ENCODE peak calls at places on chromosome 19, in six cellular contexts. One of them, this sample, is unnamed.

GRCh38 chr19:18364826-18365528 is 21.0 kb upstream of the GDF15 start:
- DNase-seq in HCT116: peak; percentile 96
- DNase-seq in trophoblast cell: peak; percentile 90
- DNase-seq in mesenchymal stem cell: peak; percentile 100
- DNase-seq in keratinocyte: peak; percentile 53
- DNase-seq in astrocyte: peak; percentile 100
- DNase-seq in this sample: peak; percentile 100

GRCh38 chr19:1067341-1068103 is 555 bp downstream of the ARHGAP45 start:
- DNase-seq in keratinocyte: no peak
- DNase-seq in trophoblast cell: peak; percentile 45
- DNase-seq in mesenchymal stem cell: no peak
- DNase-seq in HCT116: no peak
- DNase-seq in astrocyte: no peak
- DNase-seq in this sample: no peak

GRCh38 chr19:6066661-6067646 is 43.3 kb downstream of the RFX2 start:
- DNase-seq in HCT116: no peak
- DNase-seq in astrocyte: peak; percentile 88
- DNase-seq in keratinocyte: no peak
- DNase-seq in trophoblast cell: peak; percentile 91
- DNase-seq in mesenchymal stem cell: peak; percentile 99
- DNase-seq in this sample: peak; percentile 87

GRCh38 chr19:23304238-23304637 is 54.0 kb upstream of the ZNF724 start:
- DNase-seq in trophoblast cell: no peak
- DNase-seq in HCT116: no peak
- DNase-seq in keratinocyte: no peak
- DNase-seq in mesenchymal stem cell: no peak
- DNase-seq in astrocyte: no peak
- DNase-seq in this sample: no peak

GRCh38 chr19:40381321-40381720 is 8.7 kb downstream of the HIPK4 start:
- DNase-seq in keratinocyte: no peak
- DNase-seq in astrocyte: no peak
- DNase-seq in HCT116: no peak
- DNase-seq in trophoblast cell: no peak
- DNase-seq in mesenchymal stem cell: no peak
- DNase-seq in this sample: no peak

GRCh38 chr19:5397804-5398692 is 57.2 kb upstream of the ZNRF4 start:
- DNase-seq in HCT116: no peak
- DNase-seq in trophoblast cell: no peak
- DNase-seq in mesenchymal stem cell: no peak
- DNase-seq in astrocyte: no peak
- DNase-seq in keratinocyte: no peak
- DNase-seq in this sample: no peak

GRCh38 chr19:49150106-49150943 is 4.9 kb downstream of the HRC start:
- DNase-seq in mesenchymal stem cell: peak; percentile 91
- DNase-seq in keratinocyte: no peak
- DNase-seq in trophoblast cell: peak; percentile 58
- DNase-seq in astrocyte: peak; percentile 62
- DNase-seq in HCT116: peak; percentile 76
- DNase-seq in this sample: peak; percentile 78

GRCh38 chr19:543912-544608 is at the start of gene GZMM:
- DNase-seq in mesenchymal stem cell: no peak
- DNase-seq in trophoblast cell: no peak
- DNase-seq in astrocyte: no peak
- DNase-seq in HCT116: no peak
- DNase-seq in keratinocyte: no peak
- DNase-seq in this sample: no peak

GRCh38 chr19:16069813-16070365 is 6.4 kb upstream of the TPM4 start:
- DNase-seq in astrocyte: no peak
- DNase-seq in mesenchymal stem cell: no peak
- DNase-seq in keratinocyte: no peak
- DNase-seq in HCT116: no peak
- DNase-seq in trophoblast cell: no peak
- DNase-seq in this sample: no peak

GRCh38 chr19:10961763-10962536 is 1.1 kb downstream of the SMARCA4 start:
- DNase-seq in astrocyte: no peak
- DNase-seq in keratinocyte: no peak
- DNase-seq in trophoblast cell: no peak
- DNase-seq in mesenchymal stem cell: peak; percentile 43
- DNase-seq in HCT116: no peak
- DNase-seq in this sample: no peak

GRCh38 chr19:20858861-20859260 is 64.2 kb upstream of the ZNF85 start:
- DNase-seq in HCT116: no peak
- DNase-seq in mesenchymal stem cell: no peak
- DNase-seq in astrocyte: no peak
- DNase-seq in keratinocyte: no peak
- DNase-seq in trophoblast cell: no peak
- DNase-seq in this sample: no peak

GRCh38 chr19:32165750-32166149 is 179.7 kb upstream of the ZNF507 start:
- DNase-seq in mesenchymal stem cell: no peak
- DNase-seq in keratinocyte: no peak
- DNase-seq in trophoblast cell: no peak
- DNase-seq in astrocyte: no peak
- DNase-seq in HCT116: no peak
- DNase-seq in this sample: no peak

GRCh38 chr19:872266-872951 is 12.9 kb downstream of the CFD start:
- DNase-seq in HCT116: peak; percentile 61
- DNase-seq in astrocyte: peak; percentile 56
- DNase-seq in keratinocyte: peak; percentile 69
- DNase-seq in trophoblast cell: no peak
- DNase-seq in mesenchymal stem cell: peak; percentile 65
- DNase-seq in this sample: peak; percentile 68

GRCh38 chr19:7953576-7953975 is 10.1 kb upstream of the TIMM44 start:
- DNase-seq in trophoblast cell: no peak
- DNase-seq in mesenchymal stem cell: no peak
- DNase-seq in astrocyte: no peak
- DNase-seq in HCT116: no peak
- DNase-seq in keratinocyte: no peak
- DNase-seq in this sample: no peak

GRCh38 chr19:10290439-10290875 is 705 bp downstream of the ICAM5 start:
- DNase-seq in mesenchymal stem cell: no peak
- DNase-seq in HCT116: no peak
- DNase-seq in trophoblast cell: no peak
- DNase-seq in astrocyte: no peak
- DNase-seq in keratinocyte: no peak
- DNase-seq in this sample: no peak

GRCh38 chr19:17686592-17687042 is 1.5 kb downstream of the UNC13A start:
- DNase-seq in astrocyte: no peak
- DNase-seq in trophoblast cell: no peak
- DNase-seq in keratinocyte: no peak
- DNase-seq in HCT116: peak; percentile 46
- DNase-seq in mesenchymal stem cell: peak; percentile 46
- DNase-seq in this sample: peak; percentile 10

GRCh38 chr19:29665826-29666633 is 769 bp downstream of the PLEKHF1 start:
- DNase-seq in mesenchymal stem cell: peak; percentile 63
- DNase-seq in keratinocyte: no peak
- DNase-seq in trophoblast cell: peak; percentile 38
- DNase-seq in HCT116: no peak
- DNase-seq in astrocyte: peak; percentile 58
- DNase-seq in this sample: peak; percentile 66

GRCh38 chr19:50319156-50319555 is 10.0 kb downstream of the KCNC3 start:
- DNase-seq in astrocyte: no peak
- DNase-seq in keratinocyte: no peak
- DNase-seq in mesenchymal stem cell: no peak
- DNase-seq in HCT116: no peak
- DNase-seq in trophoblast cell: no peak
- DNase-seq in this sample: no peak

GRCh38 chr19:37951816-37952210 is 44.8 kb downstream of the SIPA1L3 start:
- DNase-seq in astrocyte: no peak
- DNase-seq in mesenchymal stem cell: no peak
- DNase-seq in HCT116: no peak
- DNase-seq in keratinocyte: no peak
- DNase-seq in trophoblast cell: peak; percentile 66
- DNase-seq in this sample: no peak

GRCh38 chr19:18156841-18157464 is 4.0 kb downstream of the PIK3R2 start:
- DNase-seq in astrocyte: peak; percentile 70
- DNase-seq in trophoblast cell: no peak
- DNase-seq in mesenchymal stem cell: peak; percentile 86
- DNase-seq in HCT116: peak; percentile 48
- DNase-seq in keratinocyte: no peak
- DNase-seq in this sample: peak; percentile 82

GRCh38 chr19:34193876-34194275 is 21.6 kb downstream of the LSM14A start:
- DNase-seq in trophoblast cell: no peak
- DNase-seq in astrocyte: no peak
- DNase-seq in HCT116: no peak
- DNase-seq in mesenchymal stem cell: no peak
- DNase-seq in keratinocyte: no peak
- DNase-seq in this sample: peak; percentile 33

GRCh38 chr19:1825909-1826556 is 14.0 kb upstream of the ATP8B3 start:
- DNase-seq in mesenchymal stem cell: peak; percentile 80
- DNase-seq in keratinocyte: no peak
- DNase-seq in trophoblast cell: peak; percentile 77
- DNase-seq in HCT116: no peak
- DNase-seq in astrocyte: peak; percentile 16
- DNase-seq in this sample: peak; percentile 47

GRCh38 chr19:56097306-56097705 is 23.8 kb downstream of the ZNF787 start:
- DNase-seq in trophoblast cell: no peak
- DNase-seq in mesenchymal stem cell: no peak
- DNase-seq in HCT116: no peak
- DNase-seq in astrocyte: no peak
- DNase-seq in keratinocyte: no peak
- DNase-seq in this sample: no peak

GRCh38 chr19:48878219-48879024 is 6.2 kb downstream of the PPP1R15A start:
- DNase-seq in astrocyte: peak; percentile 44
- DNase-seq in mesenchymal stem cell: peak; percentile 84
- DNase-seq in keratinocyte: no peak
- DNase-seq in trophoblast cell: peak; percentile 94
- DNase-seq in HCT116: no peak
- DNase-seq in this sample: peak; percentile 53

GRCh38 chr19:46919324-46919723 is 58.5 kb downstream of the ARHGAP35 start:
- DNase-seq in mesenchymal stem cell: peak; percentile 46
- DNase-seq in astrocyte: peak; percentile 25
- DNase-seq in keratinocyte: no peak
- DNase-seq in trophoblast cell: no peak
- DNase-seq in HCT116: no peak
- DNase-seq in this sample: peak; percentile 31

GRCh38 chr19:12077375-12077774 is 12.8 kb downstream of the ZNF844 start:
- DNase-seq in mesenchymal stem cell: no peak
- DNase-seq in trophoblast cell: no peak
- DNase-seq in keratinocyte: no peak
- DNase-seq in HCT116: no peak
- DNase-seq in astrocyte: no peak
- DNase-seq in this sample: no peak
- H3K9me3 ChIP-seq in mesenchymal stem cell: peaks cover 86% of the 10 kb centered on the region
- H3K9me3 ChIP-seq in trophoblast cell: peaks cover 17% of the 10 kb centered on the region
- H3K9me3 ChIP-seq in keratinocyte: peaks cover 16% of the 10 kb centered on the region
- H3K9me3 ChIP-seq in HCT116: peaks cover 24% of the 10 kb centered on the region
- H3K9me3 ChIP-seq in astrocyte: peaks cover 69% of the 10 kb centered on the region
- H3K9me3 ChIP-seq in this sample: peaks cover 17% of the 10 kb centered on the region

DNA sequence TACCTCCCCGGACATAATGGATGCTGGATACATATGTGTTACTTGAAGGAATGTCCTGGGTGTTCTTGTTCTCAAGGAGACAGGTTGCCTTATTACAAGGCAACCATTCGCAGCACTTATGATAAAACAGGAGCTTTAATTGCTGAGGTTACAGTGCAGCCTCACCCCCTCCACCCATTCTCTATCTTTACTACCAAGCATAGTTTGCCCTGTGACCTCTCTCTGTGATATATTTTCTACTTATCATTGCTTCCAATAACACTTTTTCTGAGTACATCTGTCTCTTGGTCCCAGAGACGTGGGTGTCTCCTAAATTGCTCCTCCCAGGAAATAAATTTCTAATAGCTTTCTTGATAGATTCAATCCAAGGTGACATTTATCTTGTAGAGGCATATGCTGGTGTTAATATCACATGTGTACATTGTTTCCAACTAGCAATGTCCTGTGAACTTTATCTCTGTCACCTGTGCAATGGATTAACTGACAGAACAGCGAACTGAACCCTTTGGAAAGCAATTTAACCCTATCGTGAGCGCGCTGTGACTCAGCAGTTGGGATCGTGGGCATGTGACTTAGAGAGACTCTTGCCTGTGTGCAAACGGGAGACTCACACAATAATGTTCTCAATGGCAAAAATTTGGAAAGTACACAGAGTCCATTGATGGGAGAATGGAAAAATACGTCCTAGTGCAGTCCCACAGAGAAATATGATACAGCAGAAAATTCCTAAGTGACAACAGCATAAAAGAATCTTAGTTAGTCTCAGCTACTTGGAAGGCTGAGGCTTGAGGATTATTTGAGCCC is 6.9 kb upstream of the MAP2K2 start:
- DNase-seq in mesenchymal stem cell: peak; percentile 91
- DNase-seq in trophoblast cell: peak; percentile 62
- DNase-seq in HCT116: peak; percentile 40
- DNase-seq in keratinocyte: no peak
- DNase-seq in astrocyte: peak; percentile 78
- DNase-seq in this sample: peak; percentile 85
- H3K9ac ChIP-seq in mesenchymal stem cell: peak overlapping the region; percentile 78
- H3K9ac ChIP-seq in trophoblast cell: no peak overlapping the region
- H3K9ac ChIP-seq in HCT116: peak overlapping the region; percentile 65
- H3K9ac ChIP-seq in keratinocyte: peak overlapping the region; percentile 64
- H3K9ac ChIP-seq in astrocyte: peak overlapping the region; percentile 29
- H3K9ac ChIP-seq in this sample: no peak overlapping the region

GRCh38 chr19:41895745-41896580 is 13.0 kb downstream of the ARHGEF1 start:
- DNase-seq in trophoblast cell: no peak
- DNase-seq in mesenchymal stem cell: no peak
- DNase-seq in HCT116: no peak
- DNase-seq in astrocyte: no peak
- DNase-seq in keratinocyte: no peak
- DNase-seq in this sample: no peak

GRCh38 chr19:41897181-41897580 is 14.2 kb downstream of the ARHGEF1 start:
- DNase-seq in keratinocyte: no peak
- DNase-seq in HCT116: no peak
- DNase-seq in trophoblast cell: no peak
- DNase-seq in astrocyte: no peak
- DNase-seq in mesenchymal stem cell: no peak
- DNase-seq in this sample: no peak

GRCh38 chr19:41896581-41896942 is 13.6 kb downstream of the ARHGEF1 start:
- DNase-seq in astrocyte: no peak
- DNase-seq in keratinocyte: no peak
- DNase-seq in mesenchymal stem cell: no peak
- DNase-seq in HCT116: no peak
- DNase-seq in trophoblast cell: no peak
- DNase-seq in this sample: no peak

GRCh38 chr19:41898235-41898634 is 15.3 kb downstream of the ARHGEF1 start:
- DNase-seq in astrocyte: no peak
- DNase-seq in trophoblast cell: no peak
- DNase-seq in HCT116: no peak
- DNase-seq in mesenchymal stem cell: no peak
- DNase-seq in keratinocyte: no peak
- DNase-seq in this sample: no peak

DNA sequence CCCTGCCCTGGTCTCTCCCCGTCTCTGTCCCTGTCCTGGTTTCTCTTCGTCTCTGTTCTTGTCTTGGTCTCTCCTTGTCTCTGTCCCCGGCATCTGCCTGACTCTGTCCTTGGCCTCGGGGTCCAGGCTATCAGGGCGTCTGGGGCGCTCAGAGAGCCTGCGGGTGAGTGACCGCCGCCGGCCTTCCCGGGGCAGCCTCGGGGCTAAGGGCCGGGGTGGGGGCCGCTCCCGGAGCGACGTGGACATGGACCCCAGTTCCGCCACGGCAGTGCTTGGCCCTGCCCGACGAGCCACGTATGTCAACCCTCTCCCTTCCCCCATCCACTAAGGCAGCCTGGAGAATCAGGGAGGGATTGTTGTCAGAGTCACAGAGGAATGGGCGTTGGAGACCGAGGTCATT is 14.8 kb downstream of the ARHGEF1 start:
- DNase-seq in HCT116: no peak
- DNase-seq in mesenchymal stem cell: no peak
- DNase-seq in astrocyte: no peak
- DNase-seq in keratinocyte: no peak
- DNase-seq in trophoblast cell: no peak
- DNase-seq in this sample: no peak
- H3K36me3 ChIP-seq in HCT116: peaks cover 39% of the 10 kb centered on the region
- H3K36me3 ChIP-seq in mesenchymal stem cell: peaks cover 74% of the 10 kb centered on the region
- H3K36me3 ChIP-seq in astrocyte: peaks cover 24% of the 10 kb centered on the region
- H3K36me3 ChIP-seq in keratinocyte: peaks cover 31% of the 10 kb centered on the region
- H3K36me3 ChIP-seq in trophoblast cell: peaks cover 65% of the 10 kb centered on the region
- H3K36me3 ChIP-seq in this sample: peaks cover 30% of the 10 kb centered on the region

GRCh38 chr19:45403272-45403671 is 1.6 kb downstream of the PPP1R13L start:
- DNase-seq in astrocyte: no peak
- DNase-seq in HCT116: no peak
- DNase-seq in mesenchymal stem cell: no peak
- DNase-seq in trophoblast cell: no peak
- DNase-seq in keratinocyte: no peak
- DNase-seq in this sample: no peak
- H3K9me3 ChIP-seq in astrocyte: no peaks in the 10 kb centered on the region
- H3K9me3 ChIP-seq in HCT116: no peaks in the 10 kb centered on the region
- H3K9me3 ChIP-seq in mesenchymal stem cell: no peaks in the 10 kb centered on the region
- H3K9me3 ChIP-seq in trophoblast cell: no peaks in the 10 kb centered on the region
- H3K9me3 ChIP-seq in keratinocyte: no peaks in the 10 kb centered on the region
- H3K9me3 ChIP-seq in this sample: no peaks in the 10 kb centered on the region